ENCODE peak calls at places on chromosomes 13 and 19, in five cellular contexts. C is H9, A is trophoblast cell, T is mesenchymal stem cell, J is H1. K is an unnamed sample.

GRCh38 chr19:38900220-38900629 is 456 bp downstream of the NFKBIB start:
- DNase-seq in A (peak; percentile 23), C (no peak), T (no peak), J (no peak), K (no peak)

GRCh38 chr19:45865269-45865948 is 1.3 kb downstream of the FOXA3 start:
- DNase-seq in A (no peak), C (no peak), J (peak; percentile 42), T (no peak), K (no peak)

GRCh38 chr19:7860166-7860901 is 13.9 kb downstream of the PRR36 start:
- DNase-seq in A (no peak), J (no peak), T (no peak), C (peak; percentile 28), K (no peak)

GRCh38 chr19:38562096-38562495 is 55.7 kb downstream of the MAP4K1 start:
- DNase-seq in C (no peak), T (no peak), J (no peak), A (no peak), K (no peak)

GRCh38 chr13:94233401-94233800 is 246.1 kb downstream of the DCT start:
- DNase-seq in J (no peak), A (no peak), T (peak; percentile 89), C (no peak), K (no peak)

GRCh38 chr13:99496322-99497142 is 4.7 kb upstream of the TM9SF2 start:
- DNase-seq in J (no peak), T (peak; percentile 13), A (no peak), C (peak; percentile 49), K (no peak)

GRCh38 chr13:99526549-99526948 is 25.3 kb downstream of the TM9SF2 start:
- DNase-seq in T (no peak), A (no peak), J (no peak), C (no peak), K (no peak)

GRCh38 chr19:35753634-35754364 is 3.0 kb downstream of the HSPB6 start:
- DNase-seq in A (no peak), T (no peak), C (no peak), J (no peak), K (no peak)

GRCh38 chr13:113586661-113587479 is 2.3 kb downstream of the TFDP1 start:
- DNase-seq in J (peak; percentile 35), A (no peak), C (no peak), T (no peak), K (no peak)

GRCh38 chr13:80276371-80277289 is 64.3 kb downstream of the SPRY2 start:
- DNase-seq in J (no peak), C (no peak), A (peak; percentile 9), T (no peak), K (peak; percentile 93)

GRCh38 chr13:102097708-102098107 is 304.1 kb downstream of the FGF14 start:
- DNase-seq in J (no peak), C (no peak), A (no peak), T (no peak), K (no peak)

GRCh38 chr13:113875829-113876228 is 12.0 kb upstream of the GAS6 start:
- DNase-seq in J (no peak), A (no peak), C (no peak), T (no peak), K (no peak)

GRCh38 chr19:35742121-35742724 is at the start of gene IGFLR1:
- DNase-seq in A (no peak), T (no peak), J (no peak), C (no peak), K (no peak)

GRCh38 chr19:470701-471100 is 9.9 kb upstream of the SHC2 start:
- DNase-seq in J (no peak), A (no peak), T (no peak), C (no peak), K (no peak)

GRCh38 chr19:18007939-18008673 is at the start of gene ARRDC2:
- DNase-seq in A (peak; percentile 84), J (peak; percentile 86), C (peak; percentile 93), T (peak; percentile 91), K (peak; percentile 88)

GRCh38 chr19:44785271-44785670 is 7.6 kb downstream of the CBLC start:
- DNase-seq in J (no peak), A (peak; percentile 13), C (no peak), T (no peak), K (no peak)

GRCh38 chr19:47511681-47512080 is 3.2 kb downstream of the NAPA start:
- DNase-seq in J (no peak), C (no peak), A (no peak), T (peak; percentile 33), K (no peak)

GRCh38 chr19:46126086-46126485 is 1.6 kb upstream of the IGFL3 start:
- DNase-seq in A (no peak), C (no peak), J (no peak), T (no peak), K (no peak)

GRCh38 chr19:35569281-35569781 is 5.9 kb upstream of the ATP4A start:
- DNase-seq in J (no peak), A (no peak), T (no peak), C (no peak), K (no peak)

GRCh38 chr19:8654591-8655339 is 24.3 kb downstream of the NFILZ start:
- DNase-seq in A (peak; percentile 42), J (peak; percentile 87), T (peak; percentile 34), C (peak; percentile 75), K (peak; percentile 65)

GRCh38 chr13:100674848-100675659 is 459 bp upstream of the TMTC4 start:
- DNase-seq in T (peak; percentile 97), C (peak; percentile 99), J (peak; percentile 99), A (peak; percentile 99), K (peak; percentile 97)

GRCh38 chr19:10769533-10770491 is 51.9 kb downstream of the DNM2 start:
- DNase-seq in A (peak; percentile 69), C (no peak), T (peak; percentile 75), J (no peak), K (no peak)

GRCh38 chr19:16896913-16897571 is 8.2 kb downstream of the F2RL3 start:
- DNase-seq in C (peak; percentile 98), J (peak; percentile 95), A (peak; percentile 91), T (peak; percentile 99), K (peak; percentile 92)

GRCh38 chr13:35630551-35631275 is 154.2 kb upstream of the MAB21L1 start:
- DNase-seq in T (peak; percentile 52), C (peak; percentile 75), J (no peak), A (peak; percentile 24), K (peak; percentile 32)

GRCh38 chr13:63910406-63910957 is 2494.8 kb upstream of the PCDH20 start:
- DNase-seq in C (peak; percentile 40), T (peak; percentile 34), A (no peak), J (peak; percentile 52), K (peak; percentile 15)

GRCh38 chr13:114153485-114154080 is 21.2 kb upstream of the RASA3 start:
- DNase-seq in A (no peak), T (no peak), C (no peak), J (no peak), K (no peak)

GRCh38 chr19:46616631-46617322 is 8.1 kb downstream of the PTGIR start:
- DNase-seq in J (peak; percentile 79), T (peak; percentile 73), A (peak; percentile 27), C (peak; percentile 82), K (no peak)

GRCh38 chr13:46559272-46559805 is 6.4 kb downstream of the LRCH1 start:
- DNase-seq in A (peak; percentile 20), J (no peak), C (no peak), T (no peak), K (no peak)

GRCh38 chr13:27958928-27959539 is 10.1 kb downstream of the CDX2 start:
- DNase-seq in J (no peak), C (no peak), A (no peak), T (no peak), K (no peak)

GRCh38 chr19:1665565-1666047 is 13.2 kb upstream of the TCF3 start:
- DNase-seq in A (no peak), J (no peak), C (no peak), T (no peak), K (no peak)

GRCh38 chr13:64471916-64472315 is 2758.2 kb downstream of the PCDH9 start:
- DNase-seq in J (no peak), C (no peak), T (peak; percentile 57), A (no peak), K (no peak)

GRCh38 chr19:44131955-44132354 is 9.4 kb upstream of the ZNF234 start:
- DNase-seq in A (no peak), J (no peak), C (no peak), T (no peak), K (no peak)

GRCh38 chr13:113897161-113897560 is 33.3 kb upstream of the GAS6 start:
- DNase-seq in C (no peak), T (peak; percentile 93), J (no peak), A (peak; percentile 66), K (no peak)

GRCh38 chr13:99911069-99911964 is 60.2 kb downstream of the ZIC5 start:
- DNase-seq in T (no peak), J (no peak), A (no peak), C (no peak), K (no peak)

GRCh38 chr19:35977446-35978222 is 17.4 kb upstream of the SDHAF1 start:
- DNase-seq in C (peak; percentile 90), A (no peak), J (peak; percentile 86), T (no peak), K (no peak)

GRCh38 chr19:5850743-5851293 is 431 bp downstream of the FUT3 start:
- DNase-seq in A (no peak), T (peak; percentile 63), J (no peak), C (no peak), K (no peak)
- H3K27ac ChIP-seq in A (no peak overlapping the region), T (no peak overlapping the region), J (no peak overlapping the region), C (no peak overlapping the region), K (no peak overlapping the region)

GRCh38 chr19:3434630-3435553 is 45.4 kb downstream of the SMIM24 start:
- DNase-seq in C (peak; percentile 97), T (peak; percentile 97), J (peak; percentile 97), A (peak; percentile 96), K (peak; percentile 94)
- H2AFZ ChIP-seq in C (peak overlapping the region; percentile 59), T (no peak overlapping the region), J (peak overlapping the region; percentile 99), A (peak overlapping the region; percentile 97), K (peak overlapping the region; percentile 96)

DNA sequence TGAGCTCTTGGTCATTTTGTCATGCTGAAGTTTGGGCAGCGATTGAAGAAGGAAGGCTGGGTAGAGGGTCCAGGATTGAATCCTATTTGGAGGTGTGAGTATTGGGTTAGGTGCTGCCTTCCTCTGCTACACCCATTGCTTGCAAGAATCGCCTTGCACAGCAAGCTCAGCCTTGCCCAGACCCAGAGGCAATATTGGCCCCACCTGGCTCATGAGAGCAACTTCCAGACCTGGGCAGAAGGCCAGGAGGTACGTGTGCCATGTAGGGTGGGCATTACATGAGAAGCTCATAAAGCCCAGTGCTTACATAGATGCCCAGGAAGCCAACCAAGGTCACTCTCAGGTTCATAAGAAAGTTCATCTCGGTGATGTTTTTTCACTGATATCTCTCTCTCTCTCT is 718.0 kb downstream of the EFNB2 start:
- DNase-seq in A (no peak), J (no peak), T (no peak), C (no peak), K (no peak)
- H2BK12ac ChIP-seq in A (peak overlapping the region; percentile 1), J (peak overlapping the region; percentile 78), T (no peak overlapping the region), C (peak overlapping the region; percentile 39), K (no peak overlapping the region)

GRCh38 chr19:53485046-53486004 is 17.8 kb downstream of the ZNF813 start:
- DNase-seq in A (no peak), J (no peak), C (no peak), T (no peak), K (no peak)
- H3K27ac ChIP-seq in A (no peak overlapping the region), J (no peak overlapping the region), C (no peak overlapping the region), T (no peak overlapping the region), K (no peak overlapping the region)

GRCh38 chr13:107095876-107096275 is 527.9 kb upstream of the ARGLU1 start:
- DNase-seq in A (peak; percentile 81), T (no peak), J (no peak), C (no peak), K (no peak)

GRCh38 chr13:107091386-107091785 is 523.4 kb upstream of the ARGLU1 start:
- DNase-seq in C (no peak), J (no peak), A (no peak), T (no peak), K (no peak)
- H2AFZ ChIP-seq in C (no peak overlapping the region), J (no peak overlapping the region), A (no peak overlapping the region), T (no peak overlapping the region), K (no peak overlapping the region)

GRCh38 chr19:41398042-41398403 is 405 bp downstream of the BCKDHA start:
- DNase-seq in C (no peak), A (no peak), T (no peak), J (no peak), K (no peak)
- H2BK12ac ChIP-seq in C (no peak overlapping the region), A (no peak overlapping the region), T (no peak overlapping the region), J (no peak overlapping the region), K (no peak overlapping the region)